ENCODE peak calls at places on chromosomes 16 and 17, in five cellular contexts. B is neural progenitor cell, M is stomach, Y is transverse colon, I is A549. U is an unnamed sample.

GRCh38 chr17:8366231-8366630 is 10.3 kb downstream of the KRABD2 start:
- DNase-seq in I (no peak), M (no peak), Y (no peak), B (no peak), U (no peak)

GRCh38 chr17:57541472-57542394 is 203.4 kb downstream of the CCDC182 start:
- DNase-seq in B (no peak), M (no peak), Y (no peak), I (peak), U (no peak)

GRCh38 chr16:89040861-89041570 is 52.6 kb upstream of the ACSF3 start:
- DNase-seq in M (no peak), Y (no peak), B (no peak), I (no peak), U (no peak)

GRCh38 chr16:12272264-12272663 is 295.7 kb downstream of the SNX29 start:
- DNase-seq in B (no peak), M (no peak), I (no peak), Y (no peak), U (no peak)

GRCh38 chr17:21253646-21254441 is 634 bp upstream of the NATD1 start:
- DNase-seq in M (no peak), Y (no peak), I (no peak), B (no peak), U (no peak)

GRCh38 chr16:46918905-46919792 is 35.0 kb downstream of the GPT2 start:
- DNase-seq in I (no peak), M (peak), B (peak), Y (peak), U (no peak)

GRCh38 chr16:23435500-23435899 is 17.5 kb downstream of the COG7 start:
- DNase-seq in Y (peak), I (peak), B (peak), M (peak), U (peak)

GRCh38 chr16:78608305-78608776 is 508.9 kb downstream of the WWOX start:
- DNase-seq in B (no peak), I (no peak), M (no peak), Y (peak), U (no peak)

GRCh38 chr17:81993726-81994592 is 16.5 kb downstream of the ASPSCR1 start:
- DNase-seq in I (no peak), M (no peak), Y (no peak), B (peak), U (no peak)

GRCh38 chr17:26765860-26766709 is 527.8 kb upstream of the WSB1 start:
- DNase-seq in Y (no peak), B (no peak), M (no peak), I (no peak), U (no peak)

GRCh38 chr16:49281843-49282642 is 405 bp upstream of the CBLN1 start:
- DNase-seq in M (peak), I (peak), B (peak), Y (peak), U (peak)

GRCh38 chr17:27538156-27538955 is 82.1 kb downstream of the KSR1 start:
- DNase-seq in M (no peak), I (no peak), Y (no peak), B (no peak), U (no peak)

GRCh38 chr17:673200-673681 is 41.4 kb downstream of the VPS53 start:
- DNase-seq in I (no peak), M (no peak), B (peak), Y (no peak), U (no peak)

GRCh38 chr16:78177927-78178326 is 78.5 kb downstream of the WWOX start:
- DNase-seq in B (peak), M (no peak), Y (no peak), I (no peak), U (no peak)

GRCh38 chr17:8799851-8800212 is 667 bp upstream of the MFSD6L start:
- DNase-seq in Y (no peak), M (no peak), B (no peak), I (no peak), U (no peak)

GRCh38 chr16:49653577-49653976 is 202.3 kb downstream of the ZNF423 start:
- DNase-seq in M (no peak), B (no peak), I (no peak), Y (no peak), U (no peak)

GRCh38 chr17:57875109-57876022 is 25.5 kb upstream of the MRPS23 start:
- DNase-seq in M (peak), Y (peak), B (peak), I (peak), U (no peak)

GRCh38 chr17:31610301-31610910 is 218.9 kb downstream of the RAB11FIP4 start:
- DNase-seq in I (no peak), M (no peak), Y (no peak), B (no peak), U (no peak)

GRCh38 chr16:69833791-69834282 is 71.7 kb downstream of the WWP2 start:
- DNase-seq in Y (peak), B (peak), I (no peak), M (peak), U (peak)

GRCh38 chr17:71759422-71760060 is 361.3 kb upstream of the SOX9 start:
- DNase-seq in I (no peak), M (no peak), B (no peak), Y (no peak), U (no peak)

GRCh38 chr16:46482895-46483294 is 138.3 kb downstream of the SHCBP1 start:
- DNase-seq in I (peak), B (no peak), Y (no peak), M (no peak), U (no peak)

GRCh38 chr17:42913527-42913926 is 12.9 kb downstream of the G6PC1 start:
- DNase-seq in I (no peak), B (no peak), M (no peak), Y (no peak), U (no peak)

GRCh38 chr16:77225182-77225581 is 26.0 kb downstream of the SYCE1L start:
- DNase-seq in Y (no peak), I (no peak), B (no peak), M (no peak), U (no peak)

GRCh38 chr17:3695129-3695722 is 729 bp downstream of the P2RX5 start:
- DNase-seq in Y (peak), B (no peak), M (no peak), I (no peak), U (no peak)

GRCh38 chr17:66855204-66855603 is 20.3 kb downstream of the CACNG5 start:
- DNase-seq in Y (no peak), M (no peak), I (no peak), B (peak), U (peak)

GRCh38 chr16:66270333-66270927 is 96.1 kb upstream of the CDH5 start:
- DNase-seq in I (peak), B (peak), Y (peak), M (peak), U (peak)

GRCh38 chr17:63435681-63436522 is 10.2 kb downstream of the CYB561 start:
- DNase-seq in Y (peak), B (no peak), M (peak), I (no peak), U (peak)

GRCh38 chr16:82020051-82020450 is 8.8 kb upstream of the SDR42E1 start:
- DNase-seq in Y (no peak), M (no peak), I (no peak), B (no peak), U (no peak)

GRCh38 chr17:62819511-62820221 is 11.6 kb upstream of the MARCHF10 start:
- DNase-seq in Y (peak), I (peak), B (peak), M (peak), U (no peak)

GRCh38 chr17:2947996-2948550 is 115.3 kb downstream of the OR1D5 start:
- DNase-seq in I (no peak), M (no peak), B (no peak), Y (no peak), U (no peak)

DNA sequence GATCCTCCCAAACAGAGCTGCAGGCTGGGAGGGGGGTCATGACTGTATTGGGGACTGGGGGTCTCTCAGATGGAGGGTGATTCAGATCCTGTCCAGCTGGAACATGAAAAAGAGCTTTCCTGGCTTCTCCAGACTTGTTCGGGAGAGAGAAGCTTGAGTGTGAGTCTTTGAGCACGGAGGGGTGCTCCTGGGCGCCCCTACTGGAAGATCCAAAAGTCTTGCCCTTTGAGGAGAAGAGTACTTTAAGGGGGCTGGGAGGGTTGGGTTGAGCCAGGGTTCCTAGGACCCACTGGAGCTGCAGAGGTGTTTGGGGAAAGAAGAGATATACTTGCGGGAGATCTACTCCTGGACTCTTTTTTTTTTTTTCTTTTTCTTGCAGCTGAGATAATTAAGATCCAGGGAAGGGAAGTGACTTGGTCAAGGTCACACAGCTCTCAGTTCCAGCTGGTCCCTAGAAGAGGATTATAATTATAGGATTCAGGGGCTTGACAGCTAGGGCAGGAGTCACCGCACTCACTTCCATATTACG is 8.4 kb downstream of the RARA start:
- DNase-seq in B (peak), M (peak), Y (peak), I (peak), U (peak)
- H3K4me3 ChIP-seq in B (peak), M (peak), Y (peak), I (peak), U (peak)

GRCh38 chr17:77395609-77396008 is 254.8 kb downstream of the SEC14L1 start:
- DNase-seq in I (no peak), Y (no peak), M (no peak), B (no peak), U (no peak)

GRCh38 chr17:77396610-77397009 is 255.8 kb downstream of the SEC14L1 start:
- DNase-seq in I (no peak), B (no peak), Y (no peak), M (no peak), U (no peak)

GRCh38 chr17:77393867-77394539 is 253.2 kb downstream of the SEC14L1 start:
- DNase-seq in M (no peak), B (no peak), Y (no peak), I (no peak), U (no peak)

GRCh38 chr17:77393274-77393600 is 252.5 kb downstream of the SEC14L1 start:
- DNase-seq in B (no peak), M (no peak), Y (no peak), I (no peak), U (no peak)

GRCh38 chr17:77394540-77395295 is 253.9 kb downstream of the SEC14L1 start:
- DNase-seq in M (peak), I (no peak), B (peak), Y (peak), U (peak)
- H3K27ac ChIP-seq in M (peak), I (peak), B (peak), Y (peak), U (peak)

GRCh38 chr17:59371426-59372099 is 40.1 kb downstream of the YPEL2 start:
- DNase-seq in I (no peak), B (no peak), Y (peak), M (no peak), U (peak)
- H3K4me3 ChIP-seq in I (no peak), B (peak), Y (no peak), M (no peak), U (no peak)

GRCh38 chr17:78342438-78343098 is 17.3 kb downstream of the SOCS3 start:
- DNase-seq in B (no peak), I (peak), M (no peak), Y (no peak), U (peak)

GRCh38 chr17:78343433-78344201 is 16.3 kb downstream of the SOCS3 start:
- DNase-seq in I (no peak), B (no peak), Y (peak), M (peak), U (peak)

GRCh38 chr17:78340183-78340955 is 19.5 kb downstream of the SOCS3 start:
- DNase-seq in I (no peak), B (no peak), Y (no peak), M (no peak), U (peak)

GRCh38 chr17:78343099-78343432 is 16.8 kb downstream of the SOCS3 start:
- DNase-seq in B (no peak), I (no peak), M (peak), Y (peak), U (no peak)

DNA sequence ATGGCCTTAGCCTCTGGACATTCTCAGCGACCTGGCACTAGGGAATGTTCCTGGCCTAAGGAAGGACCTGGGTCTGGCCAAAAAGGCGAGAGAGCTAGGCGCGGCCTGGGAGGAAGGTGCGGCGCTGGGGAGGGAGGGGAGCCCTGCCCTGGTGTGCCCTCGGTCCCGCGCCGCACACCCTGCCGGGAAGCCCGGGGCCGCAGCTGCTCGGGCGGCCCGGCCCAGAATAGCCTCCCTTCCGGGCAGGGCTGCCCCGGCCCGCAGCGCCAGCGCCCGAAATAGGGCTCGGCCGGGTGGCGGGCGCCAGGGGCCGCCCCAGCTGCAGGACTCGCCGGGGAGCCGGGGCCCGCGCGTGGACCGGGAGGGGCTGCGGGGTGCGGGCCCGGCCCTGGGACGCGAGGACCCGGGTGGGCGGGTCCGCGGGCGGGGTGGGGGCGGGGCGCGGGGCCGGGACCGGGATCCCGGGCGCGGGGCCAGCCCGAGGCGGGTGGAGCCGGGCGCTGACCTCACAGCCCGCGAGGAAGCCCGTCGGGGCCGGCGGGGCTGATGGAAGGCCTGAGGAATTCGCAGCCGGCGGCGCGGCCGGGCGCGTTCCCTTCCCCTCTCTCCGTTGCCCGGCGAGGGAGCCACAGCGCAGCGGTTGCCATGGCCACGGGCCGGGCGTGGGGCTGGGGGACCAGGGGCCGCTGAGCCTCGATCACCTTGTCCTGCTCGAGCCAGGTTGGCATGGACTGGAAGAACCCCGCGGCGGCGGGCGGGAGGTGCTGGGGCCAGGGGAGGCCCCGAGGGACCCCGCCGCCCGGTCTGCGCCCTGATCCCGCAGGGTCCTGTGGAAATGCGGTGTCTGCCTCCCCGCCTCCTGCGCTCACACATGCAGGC is 18.1 kb downstream of the SOCS3 start:
- DNase-seq in Y (peak), B (peak), M (peak), I (peak), U (peak)
- H3K27ac ChIP-seq in Y (peak), B (no peak), M (peak), I (peak), U (peak)

GRCh38 chr17:48107137-48108055 is at the start of gene SNX11:
- DNase-seq in B (peak), M (peak), Y (peak), I (peak), U (peak)

GRCh38 chr17:48111937-48112241 is 4.3 kb downstream of the SNX11 start:
- DNase-seq in B (no peak), M (no peak), Y (no peak), I (no peak), U (no peak)

GRCh38 chr17:48110722-48111121 is 3.2 kb downstream of the SNX11 start:
- DNase-seq in Y (no peak), I (no peak), B (no peak), M (no peak), U (no peak)

DNA sequence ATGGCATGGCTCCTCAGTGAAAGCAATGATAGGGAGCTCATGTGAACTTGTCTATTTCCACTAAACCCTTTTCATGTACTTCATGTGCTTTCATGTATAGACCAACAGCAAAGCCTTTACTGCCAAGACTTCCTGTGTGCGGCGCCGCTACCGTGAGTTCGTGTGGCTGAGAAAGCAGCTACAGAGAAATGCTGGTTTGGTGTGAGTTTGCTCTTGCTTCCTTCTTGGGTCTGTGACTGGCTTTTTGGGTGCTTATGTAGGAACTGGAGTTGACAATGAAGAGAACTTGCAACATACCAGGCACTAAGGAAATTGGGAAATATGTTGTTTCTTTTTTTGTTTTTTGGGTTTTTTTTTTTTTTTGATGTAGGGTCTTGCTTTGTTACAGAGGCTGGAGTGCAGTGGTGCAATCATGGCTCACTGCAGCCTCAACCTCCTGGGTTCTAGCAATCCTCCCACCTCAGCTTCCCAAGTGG is 5.7 kb downstream of the SNX11 start:
- DNase-seq in I (no peak), M (no peak), B (no peak), Y (no peak), U (no peak)
- H3K4me3 ChIP-seq in I (no peak), M (no peak), B (no peak), Y (no peak), U (no peak)

DNA sequence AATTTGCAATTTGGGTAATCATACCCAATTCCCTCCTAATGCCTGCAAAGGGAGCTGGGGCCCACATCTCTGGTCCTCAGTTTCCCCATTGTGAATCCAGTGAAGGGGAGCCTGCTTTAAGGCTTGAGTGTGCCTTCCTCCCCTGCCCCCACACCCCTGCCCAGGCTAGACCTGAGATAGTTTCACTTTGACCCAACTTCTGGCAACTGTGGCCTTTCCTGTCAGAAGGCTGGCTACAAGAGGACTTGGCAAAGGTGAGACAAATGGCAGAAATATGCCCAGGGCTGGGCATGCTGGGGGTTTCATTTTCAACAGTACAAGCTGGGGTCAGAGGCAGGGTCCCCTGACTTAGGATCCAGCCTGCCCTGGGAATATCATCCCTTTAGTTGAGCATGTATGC is 10.0 kb downstream of the SOCS1 start:
- DNase-seq in M (no peak), I (no peak), B (no peak), Y (no peak), U (no peak)
- H3K27ac ChIP-seq in M (no peak), I (no peak), B (no peak), Y (no peak), U (no peak)

DNA sequence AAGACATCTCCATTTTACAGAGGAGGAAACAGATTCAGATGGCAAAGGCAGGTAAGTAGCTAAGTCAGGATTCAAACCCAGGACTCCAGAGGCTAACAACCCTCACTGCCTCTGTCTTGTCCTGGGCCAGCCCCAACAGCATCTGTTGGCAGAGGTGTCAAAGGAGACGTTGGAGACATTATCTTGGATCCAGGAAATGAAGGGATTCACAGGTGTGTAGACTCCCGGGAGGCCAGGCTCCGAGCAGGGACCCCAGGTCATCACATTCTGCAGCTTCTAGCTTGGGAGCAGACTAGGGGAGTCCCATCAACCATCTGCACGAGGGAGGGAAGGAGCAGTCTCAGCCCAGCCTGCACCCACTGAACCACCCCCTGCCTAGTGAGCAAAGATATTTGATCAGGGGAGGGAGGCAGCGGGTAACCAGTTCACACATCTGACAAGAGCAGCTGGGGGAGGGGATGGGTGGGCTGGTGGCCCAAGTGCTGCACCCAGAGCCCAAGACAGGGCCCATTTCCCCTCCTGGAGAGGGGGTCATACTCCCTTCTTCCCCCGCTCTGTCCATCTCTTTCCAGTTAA is 1.0 kb upstream of the B9D1 start:
- DNase-seq in I (no peak), Y (no peak), B (no peak), M (no peak), U (no peak)
- H3K4me3 ChIP-seq in I (no peak), Y (no peak), B (no peak), M (no peak), U (no peak)

DNA sequence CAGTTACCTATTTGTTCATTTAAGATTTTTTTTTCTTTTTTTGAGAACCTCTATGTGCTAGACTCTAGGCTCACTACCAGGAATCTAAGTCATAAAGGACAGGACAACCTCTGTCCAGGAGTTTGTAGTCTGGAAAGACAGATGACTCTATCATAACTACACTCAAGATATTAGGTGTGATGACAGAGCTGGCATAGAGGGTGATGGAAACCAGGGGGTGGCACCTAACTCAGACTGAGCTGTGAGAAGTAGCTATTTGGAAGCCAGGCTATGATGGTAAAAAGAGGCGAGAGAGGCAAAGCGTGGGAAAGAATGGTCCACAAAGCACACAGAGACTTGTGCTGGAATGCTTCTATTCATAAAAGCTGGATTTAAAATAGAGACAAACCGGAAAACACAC is 372.3 kb downstream of the SEC14L1 start:
- DNase-seq in B (no peak), Y (no peak), I (no peak), M (no peak), U (no peak)
- H3K27ac ChIP-seq in B (no peak), Y (no peak), I (no peak), M (no peak), U (no peak)